ENCODE peak calls at places on chromosomes 16 and 17, in ten cellular contexts. E is body of pancreas, F is ascending aorta, P is mucosa of descending colon, H is upper lobe of right lung, M is lower lobe of right lung, T is left ventricle myocardium inferior, W is lower leg skin, G is AG10803, N is fibroblast of mammary gland. I is an unnamed sample.

GRCh38 chr16:88305176-88305575 is 77.6 kb upstream of the ZNF469 start:
- DNase-seq in W (no peak), H (no peak), M (no peak), T (no peak), E (no peak), N (no peak), P (no peak), G (no peak), F (no peak), I (no peak)

GRCh38 chr16:29738514-29738913 is 7.3 kb downstream of the C16orf54 start:
- DNase-seq in M (no peak), T (no peak), E (no peak), W (no peak), G (no peak), P (no peak), N (no peak), H (no peak), F (no peak), I (no peak)

GRCh38 chr16:80684136-80684765 is 120.1 kb downstream of the CDYL2 start:
- DNase-seq in N (no peak), P (no peak), T (no peak), W (peak), M (no peak), H (no peak), G (no peak), E (no peak), F (no peak), I (no peak)

GRCh38 chr17:65027305-65027704 is 29.2 kb downstream of the GNA13 start:
- DNase-seq in P (no peak), N (peak), T (no peak), G (peak), M (no peak), E (no peak), F (no peak), W (no peak), H (no peak), I (peak)

GRCh38 chr17:9079461-9080103 is 58.3 kb downstream of the NTN1 start:
- DNase-seq in G (no peak), N (no peak), M (no peak), T (no peak), P (no peak), H (no peak), W (no peak), E (no peak), F (no peak), I (no peak)

GRCh38 chr16:81392011-81392410 is 52.6 kb upstream of the CMIP start:
- DNase-seq in H (no peak), E (no peak), N (no peak), M (no peak), G (no peak), T (no peak), P (no peak), W (no peak), F (no peak), I (no peak)

GRCh38 chr16:10206215-10206614 is 24.0 kb upstream of the GRIN2A start:
- DNase-seq in G (no peak), M (no peak), E (no peak), H (no peak), N (no peak), W (no peak), F (no peak), P (no peak), T (no peak), I (no peak)

GRCh38 chr17:27776882-27777624 is 23.3 kb downstream of the NOS2 start:
- DNase-seq in W (no peak), T (no peak), M (peak), H (no peak), F (no peak), P (no peak), E (no peak), G (no peak), N (no peak), I (no peak)

GRCh38 chr17:8581002-8581658 is 49.4 kb downstream of the MYH10 start:
- DNase-seq in F (no peak), P (no peak), M (no peak), N (no peak), H (no peak), E (no peak), T (no peak), G (no peak), W (no peak), I (no peak)

GRCh38 chr16:81353895-81354294 is 39.1 kb downstream of the GAN start:
- DNase-seq in F (no peak), W (no peak), M (no peak), N (no peak), G (no peak), P (no peak), T (no peak), E (no peak), H (no peak), I (no peak)

GRCh38 chr17:49715717-49716279 is 8.0 kb upstream of the SLC35B1 start:
- DNase-seq in N (no peak), M (no peak), F (no peak), H (no peak), E (peak), G (no peak), T (no peak), W (no peak), P (no peak), I (no peak)

GRCh38 chr16:17578921-17579876 is 108.4 kb upstream of the XYLT1 start:
- DNase-seq in N (peak), M (no peak), E (peak), F (no peak), W (peak), T (no peak), H (no peak), G (peak), P (peak), I (peak)

GRCh38 chr17:78588258-78589030 is 11.2 kb upstream of the DNAH17 start:
- DNase-seq in E (no peak), W (no peak), H (no peak), N (no peak), P (peak), M (no peak), G (no peak), T (no peak), F (no peak), I (peak)

GRCh38 chr16:8372141-8372540 is 218.2 kb downstream of the TMEM114 start:
- DNase-seq in P (no peak), G (no peak), F (no peak), M (no peak), H (no peak), T (no peak), E (no peak), N (no peak), W (no peak), I (no peak)

GRCh38 chr17:57486978-57487377 is 230.7 kb downstream of the MSI2 start:
- DNase-seq in P (no peak), N (no peak), T (no peak), M (no peak), F (no peak), G (no peak), H (no peak), E (no peak), W (peak), I (no peak)

GRCh38 chr17:3916825-3917224 is 560 bp upstream of the P2RX1 start:
- DNase-seq in F (no peak), H (no peak), N (no peak), M (no peak), G (no peak), W (no peak), E (no peak), P (no peak), T (no peak), I (no peak)
- H3K4me3 ChIP-seq in F (no peak), H (no peak), N (no peak), M (peak), G (no peak), W (no peak), E (no peak), P (no peak), T (no peak), I (no peak)

GRCh38 chr16:5058476-5058875 is 7.3 kb downstream of the C16orf89 start:
- DNase-seq in F (no peak), H (no peak), P (no peak), N (no peak), E (no peak), G (no peak), T (no peak), W (no peak), M (no peak), I (peak)
- TF ChIP-seq CTCF in F (no peak), H (no peak), P (no peak), N (no peak), E (no peak), G (peak), T (no peak), W (no peak), M (no peak), I (peak)

GRCh38 chr16:67847064-67847861 is at the start of gene CENPT:
- DNase-seq in N (peak), G (peak), W (no peak), P (peak), E (peak), F (no peak), M (peak), H (peak), T (peak), I (peak)

GRCh38 chr16:67846320-67847063 is at the start of gene NUTF2:
- DNase-seq in W (peak), E (peak), T (peak), G (peak), P (peak), M (peak), N (peak), F (peak), H (peak), I (peak)

GRCh38 chr16:67844441-67844840 is 2.3 kb upstream of the NUTF2 start:
- DNase-seq in G (peak), W (no peak), F (no peak), E (no peak), P (no peak), N (peak), M (no peak), H (no peak), T (no peak), I (peak)

GRCh38 chr16:67845291-67846062 is 1.3 kb upstream of the NUTF2 start:
- DNase-seq in W (no peak), H (no peak), F (no peak), P (no peak), N (no peak), E (no peak), T (no peak), M (no peak), G (no peak), I (no peak)

GRCh38 chr16:67846063-67846319 is 742 bp upstream of the NUTF2 start:
- DNase-seq in G (no peak), T (no peak), H (no peak), F (no peak), N (no peak), M (no peak), P (no peak), W (no peak), E (no peak), I (no peak)
- H3K4me3 ChIP-seq in G (peak), T (peak), H (peak), F (peak), N (peak), M (peak), P (peak), W (peak), E (peak), I (peak)

GRCh38 chr16:15509593-15510520 is 75.5 kb downstream of the BMERB1 start:
- DNase-seq in F (no peak), N (peak), E (no peak), P (no peak), W (no peak), H (no peak), T (no peak), M (no peak), G (peak), I (peak)
- TF ChIP-seq CTCF in F (no peak), N (no peak), E (no peak), P (no peak), W (no peak), H (no peak), T (no peak), M (no peak), G (peak), I (peak)

DNA sequence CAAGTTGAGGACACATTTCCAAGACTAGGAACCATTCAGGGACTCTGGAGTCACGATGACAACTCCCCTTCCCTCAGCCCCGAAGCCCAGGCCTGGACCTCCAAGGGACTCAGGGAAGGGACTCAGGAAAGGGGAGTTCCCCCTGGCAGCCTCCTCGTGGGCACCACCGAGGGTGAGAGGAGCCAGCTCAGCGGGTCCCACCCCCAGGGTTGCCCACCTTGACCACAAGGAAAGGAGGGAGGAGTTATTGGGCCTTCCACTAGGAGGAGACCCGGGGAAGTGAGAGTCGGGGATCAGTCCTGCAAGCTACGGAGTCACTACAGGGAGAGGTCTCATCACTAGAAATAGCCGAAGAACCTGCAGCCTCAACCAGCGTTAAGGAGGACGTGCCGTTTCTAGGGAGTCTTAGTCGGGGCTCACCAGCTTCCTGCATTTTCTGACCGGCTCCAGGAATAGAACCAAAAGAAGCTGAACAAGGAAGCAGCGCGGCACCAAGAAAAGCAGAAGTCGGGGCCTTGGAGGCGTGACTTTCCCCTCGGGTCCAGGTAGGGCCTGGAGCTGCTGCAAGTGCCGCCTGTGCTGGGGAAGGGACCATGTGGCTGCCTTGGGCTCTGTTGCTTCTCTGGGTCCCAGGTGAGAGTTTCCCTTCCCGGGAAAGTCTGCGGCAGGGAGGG is at the start of gene CD300A:
- DNase-seq in F (no peak), P (peak), W (peak), H (peak), G (no peak), T (peak), N (no peak), E (no peak), M (peak), I (no peak)
- H3K4me3 ChIP-seq in F (peak), P (no peak), W (no peak), H (peak), G (no peak), T (peak), N (no peak), E (no peak), M (peak), I (no peak)

DNA sequence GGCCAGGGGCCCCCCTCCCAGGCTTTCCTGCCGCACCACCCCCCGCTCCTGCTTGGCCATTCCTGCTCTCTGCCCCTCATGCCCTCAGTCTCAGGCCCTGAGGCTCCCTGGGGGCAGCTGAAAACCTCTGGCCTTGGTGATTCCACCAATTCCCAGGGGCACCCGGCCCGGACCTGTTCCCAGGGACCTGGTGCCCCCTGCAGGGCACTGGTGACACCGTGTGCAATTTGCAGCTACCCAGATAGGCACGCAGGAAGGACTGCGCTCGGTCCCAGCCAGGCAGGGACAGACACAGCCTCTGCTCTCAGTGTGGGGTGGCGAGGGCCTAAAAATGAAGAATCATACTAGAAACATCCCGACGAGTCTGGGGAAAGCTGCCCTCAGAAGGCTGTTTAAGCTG is 13.4 kb downstream of the WFDC1 start:
- DNase-seq in M (peak), W (no peak), T (peak), P (peak), G (peak), E (peak), F (no peak), H (peak), N (peak), I (peak)
- TF ChIP-seq CTCF in M (peak), W (no peak), T (peak), P (peak), G (peak), E (no peak), F (peak), H (peak), N (peak), I (peak)

GRCh38 chr16:83389751-83390150 is 418.0 kb upstream of the HSBP1 start:
- DNase-seq in G (no peak), T (no peak), E (no peak), P (no peak), M (no peak), W (no peak), H (no peak), N (no peak), F (no peak), I (no peak)
- H3K4me3 ChIP-seq in G (no peak), T (no peak), E (no peak), P (no peak), M (no peak), W (no peak), H (no peak), N (no peak), F (no peak), I (no peak)